ENCODE peak calls at places on chromosomes 4 and X, in ten cellular contexts. One of them, this sample, is unnamed.

GRCh38 chrX:13254076-13254785 is 65.6 kb downstream of the ATXN3L start:
- ATAC-seq in left lung: peak
- ATAC-seq in stimulated activated effector memory CD8-positive, alpha-beta T cell treated with anti-CD3 and anti-CD28 coated beads, Interleukin-12 subunit alpha, Interleukin-12 subunit beta, amount 100 ng/mL, for 72 hours: peak
- ATAC-seq in activated T-cell treated with anti-CD3 and anti-CD28 coated beads, Interleukin-2, amount 50 U/mL, for 72 hours: peak
- ATAC-seq in upper lobe of left lung: no peak
- ATAC-seq in activated naive CD8-positive, alpha-beta T cell treated with anti-CD3 and anti-CD28 coated beads, Interleukin-2, amount 10 ng/mL, durations not matched to agents 7 days and 5 days: peak
- ATAC-seq in stimulated activated memory B cell treated with anti-CD40 and anti-IgM and Interleukin-4, amounts not matched to agents 10 μg/mL and 1 μg/mL and 100 μg/mL, for 72 hours: peak
- ATAC-seq in lower lobe of right lung: peak
- ATAC-seq in right cardiac atrium: no peak
- ATAC-seq in SK-N-SH treated with all-trans-retinoic acid at 6 μM for 48 hours: peak
- ATAC-seq in this sample: peak

GRCh38 chrX:39654952-39655351 is 442.8 kb downstream of the BCOR start:
- ATAC-seq in left lung: no peak
- ATAC-seq in stimulated activated effector memory CD8-positive, alpha-beta T cell treated with anti-CD3 and anti-CD28 coated beads, Interleukin-12 subunit alpha, Interleukin-12 subunit beta, amount 100 ng/mL, for 72 hours: no peak
- ATAC-seq in activated T-cell treated with anti-CD3 and anti-CD28 coated beads, Interleukin-2, amount 50 U/mL, for 72 hours: no peak
- ATAC-seq in upper lobe of left lung: no peak
- ATAC-seq in activated naive CD8-positive, alpha-beta T cell treated with anti-CD3 and anti-CD28 coated beads, Interleukin-2, amount 10 ng/mL, durations not matched to agents 7 days and 5 days: no peak
- ATAC-seq in stimulated activated memory B cell treated with anti-CD40 and anti-IgM and Interleukin-4, amounts not matched to agents 10 μg/mL and 1 μg/mL and 100 μg/mL, for 72 hours: no peak
- ATAC-seq in lower lobe of right lung: no peak
- ATAC-seq in right cardiac atrium: no peak
- ATAC-seq in SK-N-SH treated with all-trans-retinoic acid at 6 μM for 48 hours: no peak
- ATAC-seq in this sample: peak

GRCh38 chr4:156294577-156294976 is 340.9 kb upstream of the CTSO start:
- ATAC-seq in left lung: peak
- ATAC-seq in stimulated activated effector memory CD8-positive, alpha-beta T cell treated with anti-CD3 and anti-CD28 coated beads, Interleukin-12 subunit alpha, Interleukin-12 subunit beta, amount 100 ng/mL, for 72 hours: no peak
- ATAC-seq in activated T-cell treated with anti-CD3 and anti-CD28 coated beads, Interleukin-2, amount 50 U/mL, for 72 hours: no peak
- ATAC-seq in upper lobe of left lung: peak
- ATAC-seq in activated naive CD8-positive, alpha-beta T cell treated with anti-CD3 and anti-CD28 coated beads, Interleukin-2, amount 10 ng/mL, durations not matched to agents 7 days and 5 days: no peak
- ATAC-seq in stimulated activated memory B cell treated with anti-CD40 and anti-IgM and Interleukin-4, amounts not matched to agents 10 μg/mL and 1 μg/mL and 100 μg/mL, for 72 hours: no peak
- ATAC-seq in lower lobe of right lung: peak
- ATAC-seq in right cardiac atrium: peak
- ATAC-seq in SK-N-SH treated with all-trans-retinoic acid at 6 μM for 48 hours: peak
- ATAC-seq in this sample: no peak

GRCh38 chr4:14428125-14428524 is 574.2 kb upstream of the CPEB2 start:
- ATAC-seq in left lung: no peak
- ATAC-seq in stimulated activated effector memory CD8-positive, alpha-beta T cell treated with anti-CD3 and anti-CD28 coated beads, Interleukin-12 subunit alpha, Interleukin-12 subunit beta, amount 100 ng/mL, for 72 hours: no peak
- ATAC-seq in activated T-cell treated with anti-CD3 and anti-CD28 coated beads, Interleukin-2, amount 50 U/mL, for 72 hours: no peak
- ATAC-seq in upper lobe of left lung: no peak
- ATAC-seq in activated naive CD8-positive, alpha-beta T cell treated with anti-CD3 and anti-CD28 coated beads, Interleukin-2, amount 10 ng/mL, durations not matched to agents 7 days and 5 days: no peak
- ATAC-seq in stimulated activated memory B cell treated with anti-CD40 and anti-IgM and Interleukin-4, amounts not matched to agents 10 μg/mL and 1 μg/mL and 100 μg/mL, for 72 hours: no peak
- ATAC-seq in lower lobe of right lung: no peak
- ATAC-seq in right cardiac atrium: no peak
- ATAC-seq in SK-N-SH treated with all-trans-retinoic acid at 6 μM for 48 hours: no peak
- ATAC-seq in this sample: no peak

GRCh38 chr4:10495651-10496050 is 38.4 kb upstream of the ZNF518B start:
- ATAC-seq in left lung: no peak
- ATAC-seq in stimulated activated effector memory CD8-positive, alpha-beta T cell treated with anti-CD3 and anti-CD28 coated beads, Interleukin-12 subunit alpha, Interleukin-12 subunit beta, amount 100 ng/mL, for 72 hours: no peak
- ATAC-seq in activated T-cell treated with anti-CD3 and anti-CD28 coated beads, Interleukin-2, amount 50 U/mL, for 72 hours: no peak
- ATAC-seq in upper lobe of left lung: no peak
- ATAC-seq in activated naive CD8-positive, alpha-beta T cell treated with anti-CD3 and anti-CD28 coated beads, Interleukin-2, amount 10 ng/mL, durations not matched to agents 7 days and 5 days: no peak
- ATAC-seq in stimulated activated memory B cell treated with anti-CD40 and anti-IgM and Interleukin-4, amounts not matched to agents 10 μg/mL and 1 μg/mL and 100 μg/mL, for 72 hours: no peak
- ATAC-seq in lower lobe of right lung: no peak
- ATAC-seq in right cardiac atrium: no peak
- ATAC-seq in SK-N-SH treated with all-trans-retinoic acid at 6 μM for 48 hours: no peak
- ATAC-seq in this sample: no peak

GRCh38 chr4:53558981-53559620 is 32.2 kb downstream of the LNX1 start:
- ATAC-seq in left lung: no peak
- ATAC-seq in stimulated activated effector memory CD8-positive, alpha-beta T cell treated with anti-CD3 and anti-CD28 coated beads, Interleukin-12 subunit alpha, Interleukin-12 subunit beta, amount 100 ng/mL, for 72 hours: no peak
- ATAC-seq in activated T-cell treated with anti-CD3 and anti-CD28 coated beads, Interleukin-2, amount 50 U/mL, for 72 hours: no peak
- ATAC-seq in upper lobe of left lung: no peak
- ATAC-seq in activated naive CD8-positive, alpha-beta T cell treated with anti-CD3 and anti-CD28 coated beads, Interleukin-2, amount 10 ng/mL, durations not matched to agents 7 days and 5 days: no peak
- ATAC-seq in stimulated activated memory B cell treated with anti-CD40 and anti-IgM and Interleukin-4, amounts not matched to agents 10 μg/mL and 1 μg/mL and 100 μg/mL, for 72 hours: no peak
- ATAC-seq in lower lobe of right lung: no peak
- ATAC-seq in right cardiac atrium: no peak
- ATAC-seq in SK-N-SH treated with all-trans-retinoic acid at 6 μM for 48 hours: peak
- ATAC-seq in this sample: no peak

GRCh38 chr4:5824635-5825034 is 68.3 kb downstream of the CRMP1 start:
- ATAC-seq in left lung: peak
- ATAC-seq in stimulated activated effector memory CD8-positive, alpha-beta T cell treated with anti-CD3 and anti-CD28 coated beads, Interleukin-12 subunit alpha, Interleukin-12 subunit beta, amount 100 ng/mL, for 72 hours: no peak
- ATAC-seq in activated T-cell treated with anti-CD3 and anti-CD28 coated beads, Interleukin-2, amount 50 U/mL, for 72 hours: no peak
- ATAC-seq in upper lobe of left lung: no peak
- ATAC-seq in activated naive CD8-positive, alpha-beta T cell treated with anti-CD3 and anti-CD28 coated beads, Interleukin-2, amount 10 ng/mL, durations not matched to agents 7 days and 5 days: no peak
- ATAC-seq in stimulated activated memory B cell treated with anti-CD40 and anti-IgM and Interleukin-4, amounts not matched to agents 10 μg/mL and 1 μg/mL and 100 μg/mL, for 72 hours: no peak
- ATAC-seq in lower lobe of right lung: no peak
- ATAC-seq in right cardiac atrium: no peak
- ATAC-seq in SK-N-SH treated with all-trans-retinoic acid at 6 μM for 48 hours: peak
- ATAC-seq in this sample: no peak

GRCh38 chr4:55733874-55734437 is 85.6 kb upstream of the EXOC1L start:
- ATAC-seq in left lung: peak
- ATAC-seq in stimulated activated effector memory CD8-positive, alpha-beta T cell treated with anti-CD3 and anti-CD28 coated beads, Interleukin-12 subunit alpha, Interleukin-12 subunit beta, amount 100 ng/mL, for 72 hours: no peak
- ATAC-seq in activated T-cell treated with anti-CD3 and anti-CD28 coated beads, Interleukin-2, amount 50 U/mL, for 72 hours: no peak
- ATAC-seq in upper lobe of left lung: peak
- ATAC-seq in activated naive CD8-positive, alpha-beta T cell treated with anti-CD3 and anti-CD28 coated beads, Interleukin-2, amount 10 ng/mL, durations not matched to agents 7 days and 5 days: no peak
- ATAC-seq in stimulated activated memory B cell treated with anti-CD40 and anti-IgM and Interleukin-4, amounts not matched to agents 10 μg/mL and 1 μg/mL and 100 μg/mL, for 72 hours: no peak
- ATAC-seq in lower lobe of right lung: peak
- ATAC-seq in right cardiac atrium: peak
- ATAC-seq in SK-N-SH treated with all-trans-retinoic acid at 6 μM for 48 hours: no peak
- ATAC-seq in this sample: no peak